ENCODE peak calls at places on chromosomes 11 and 22, in five cellular contexts. W, L, E, A and M are unnamed samples.

GRCh38 chr11:132358573-132358953 is 988.1 kb downstream of the NTM start:
- DNase-seq in W (no peak), L (no peak), E (no peak), A (no peak), M (no peak)

GRCh38 chr11:7964873-7965272 is 374 bp downstream of the NLRP10 start:
- DNase-seq in W (peak; percentile 65), L (no peak), E (no peak), A (no peak), M (no peak)

GRCh38 chr11:80155412-80156017 is 714.7 kb upstream of the TENM4 start:
- DNase-seq in W (peak; percentile 17), L (no peak), E (no peak), A (no peak), M (no peak)

GRCh38 chr22:17388235-17388634 is 19.0 kb downstream of the CECR2 start:
- DNase-seq in W (no peak), L (no peak), E (no peak), A (no peak), M (no peak)

GRCh38 chr11:33227578-33228261 is 29.5 kb upstream of the HIPK3 start:
- DNase-seq in W (no peak), L (no peak), E (no peak), A (no peak), M (no peak)

GRCh38 chr22:17938484-17938924 is 85.9 kb downstream of the MICAL3 start:
- DNase-seq in W (no peak), L (no peak), E (no peak), A (no peak), M (no peak)

GRCh38 chr11:74226907-74227306 is 55.8 kb downstream of the PPME1 start:
- DNase-seq in W (no peak), L (no peak), E (no peak), A (no peak), M (no peak)

GRCh38 chr11:36818410-36818809 is 220.4 kb upstream of the RAG2 start:
- DNase-seq in W (no peak), L (no peak), E (no peak), A (no peak), M (no peak)

GRCh38 chr11:113705871-113706654 is at the start of gene TMPRSS5:
- DNase-seq in W (no peak), L (no peak), E (no peak), A (no peak), M (no peak)

GRCh38 chr11:86595401-86595800 is 77.0 kb downstream of the ME3 start:
- DNase-seq in W (no peak), L (no peak), E (no peak), A (no peak), M (no peak)

GRCh38 chr22:37896181-37896592 is 9.9 kb upstream of the MICALL1 start:
- DNase-seq in W (peak; percentile 95), L (peak; percentile 50), E (no peak), A (peak; percentile 60), M (no peak)

GRCh38 chr11:122505304-122506006 is 150.1 kb upstream of the UBASH3B start:
- DNase-seq in W (peak; percentile 84), L (peak; percentile 20), E (peak; percentile 74), A (peak; percentile 33), M (no peak)

GRCh38 chr22:41940853-41941765 is 5.8 kb downstream of the CENPM start:
- DNase-seq in W (peak; percentile 71), L (peak; percentile 89), E (peak; percentile 82), A (peak; percentile 88), M (peak; percentile 67)

GRCh38 chr22:24200616-24201212 is 19.4 kb downstream of the SUSD2 start:
- DNase-seq in W (peak; percentile 74), L (no peak), E (no peak), A (no peak), M (no peak)

GRCh38 chr11:61972796-61973602 is 5.6 kb upstream of the FTH1 start:
- DNase-seq in W (peak; percentile 99), L (no peak), E (no peak), A (peak; percentile 28), M (no peak)

GRCh38 chr11:66607126-66607834 is 9.2 kb upstream of the RBM14 start:
- DNase-seq in W (peak; percentile 56), L (no peak), E (peak; percentile 53), A (no peak), M (no peak)

GRCh38 chr11:129191649-129192048 is 476 bp downstream of the ARHGAP32 start:
- DNase-seq in W (peak; percentile 64), L (no peak), E (no peak), A (no peak), M (no peak)

GRCh38 chr11:112057170-112057569 is 16.6 kb downstream of the PIH1D2 start:
- DNase-seq in W (no peak), L (no peak), E (no peak), A (no peak), M (no peak)

GRCh38 chr11:63847363-63847762 is 8.5 kb downstream of the MARK2 start:
- DNase-seq in W (peak; percentile 51), L (no peak), E (no peak), A (no peak), M (no peak)

GRCh38 chr11:27363576-27364115 is 631 bp upstream of the CCDC34 start:
- DNase-seq in W (no peak), L (no peak), E (no peak), A (no peak), M (no peak)

GRCh38 chr22:36377022-36377631 is 10.6 kb downstream of the MYH9 start:
- DNase-seq in W (no peak), L (peak; percentile 78), E (no peak), A (peak; percentile 88), M (no peak)

GRCh38 chr11:120173771-120174170 is 35.9 kb upstream of the TRIM29 start:
- DNase-seq in W (no peak), L (no peak), E (no peak), A (no peak), M (no peak)

GRCh38 chr11:132022718-132023117 is 652.3 kb downstream of the NTM start:
- DNase-seq in W (no peak), L (no peak), E (no peak), A (no peak), M (no peak)

GRCh38 chr11:58788355-58789023 is 56.0 kb downstream of the GLYATL2 start:
- DNase-seq in W (peak; percentile 77), L (peak; percentile 40), E (no peak), A (peak; percentile 78), M (no peak)

GRCh38 chr11:72189448-72190250 is 2.3 kb upstream of the FOLR1 start:
- DNase-seq in W (no peak), L (no peak), E (no peak), A (no peak), M (no peak)

GRCh38 chr11:72195921-72196320 is 4.0 kb downstream of the FOLR1 start:
- DNase-seq in W (no peak), L (no peak), E (no peak), A (no peak), M (no peak)

GRCh38 chr11:72191961-72192381 is at the start of gene FOLR1:
- DNase-seq in W (peak; percentile 45), L (no peak), E (no peak), A (no peak), M (no peak)

GRCh38 chr11:72190581-72191205 is 1.2 kb upstream of the FOLR1 start:
- DNase-seq in W (no peak), L (no peak), E (no peak), A (no peak), M (no peak)

GRCh38 chr11:72195518-72195917 is 3.6 kb downstream of the FOLR1 start:
- DNase-seq in W (no peak), L (no peak), E (no peak), A (no peak), M (no peak)
- H3K9me3 ChIP-seq in W (no peaks in the 10 kb centered on the region), L (no peaks in the 10 kb centered on the region), E (no peaks in the 10 kb centered on the region), A (no peaks in the 10 kb centered on the region), M (no peaks in the 10 kb centered on the region)

GRCh38 chr11:105975128-105975527 is 46.9 kb downstream of the MSANTD4 start:
- DNase-seq in W (peak; percentile 4), L (no peak), E (no peak), A (no peak), M (no peak)
- H3K9me3 ChIP-seq in W (no peaks in the 10 kb centered on the region), L (no peaks in the 10 kb centered on the region), E (no peaks in the 10 kb centered on the region), A (no peaks in the 10 kb centered on the region), M (no peaks in the 10 kb centered on the region)

GRCh38 chr11:103798456-103798855 is 238.0 kb upstream of the DDI1 start:
- DNase-seq in W (no peak), L (no peak), E (no peak), A (no peak), M (no peak)

GRCh38 chr11:103798029-103798428 is 238.4 kb upstream of the DDI1 start:
- DNase-seq in W (no peak), L (no peak), E (no peak), A (no peak), M (no peak)

GRCh38 chr11:103792981-103793468 is 243.4 kb upstream of the DDI1 start:
- DNase-seq in W (no peak), L (no peak), E (no peak), A (no peak), M (no peak)

GRCh38 chr11:103789957-103790356 is 246.5 kb upstream of the DDI1 start:
- DNase-seq in W (no peak), L (no peak), E (no peak), A (no peak), M (no peak)

GRCh38 chr11:103794262-103794661 is 242.2 kb upstream of the DDI1 start:
- DNase-seq in W (no peak), L (no peak), E (no peak), A (no peak), M (no peak)
- H3K9me3 ChIP-seq in W (no peaks in the 10 kb centered on the region), L (no peaks in the 10 kb centered on the region), E (no peaks in the 10 kb centered on the region), A (no peaks in the 10 kb centered on the region), M (no peaks in the 10 kb centered on the region)

GRCh38 chr11:106275151-106275550 is 197.7 kb downstream of the AASDHPPT start:
- DNase-seq in W (no peak), L (no peak), E (no peak), A (no peak), M (no peak)
- H3K9me3 ChIP-seq in W (no peaks in the 10 kb centered on the region), L (no peaks in the 10 kb centered on the region), E (no peaks in the 10 kb centered on the region), A (no peaks in the 10 kb centered on the region), M (no peaks in the 10 kb centered on the region)

DNA sequence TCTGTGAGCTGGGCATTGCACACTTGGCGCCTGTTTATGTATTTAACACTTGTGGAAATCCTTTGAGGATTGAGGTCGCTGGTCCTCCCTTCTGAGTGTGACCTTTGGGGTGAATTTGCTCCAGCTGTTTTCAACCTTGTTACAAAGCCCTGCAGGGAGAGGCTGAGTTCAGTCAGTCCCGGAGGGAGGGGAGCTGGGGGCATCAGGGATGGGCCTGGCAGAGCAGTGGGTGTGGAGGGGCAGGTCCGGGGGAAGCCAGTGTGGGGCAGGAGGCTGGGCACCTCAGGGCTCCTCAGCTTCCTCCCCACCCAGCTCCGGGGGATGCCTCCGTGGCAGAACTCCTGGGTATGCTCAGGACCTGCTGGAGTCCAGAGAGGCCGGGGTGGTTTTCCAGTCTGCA is 977.2 kb downstream of the TBC1D22A start:
- DNase-seq in W (no peak), L (no peak), E (no peak), A (no peak), M (no peak)
- H3K9me3 ChIP-seq in W (peaks cover 41% of the 10 kb centered on the region), L (no peaks in the 10 kb centered on the region), E (no peaks in the 10 kb centered on the region), A (no peaks in the 10 kb centered on the region), M (no peaks in the 10 kb centered on the region)